ENCODE peak calls at places on chromosomes 7 and 10, in nine cellular contexts. T is GM12891, O is adrenal gland, J is Peyer's patch, Z is A549, E is transverse colon, S is breast epithelium, Y is HepG2, V is gastrocnemius medialis. X is an unnamed sample.

GRCh38 chr10:11246752-11247467 is 229.2 kb downstream of the CELF2 start:
- DNase-seq in T (peak), O (no peak), J (no peak), Z (no peak), E (no peak), S (no peak), Y (no peak), V (no peak), X (no peak)

GRCh38 chr7:38107486-38107893 is 70.6 kb upstream of the STARD3NL start:
- DNase-seq in T (peak), O (peak), J (peak), Z (peak), E (peak), S (no peak), Y (peak), V (peak), X (peak)

GRCh38 chr10:13571541-13571940 is 15.2 kb upstream of the PRPF18 start:
- DNase-seq in T (no peak), O (no peak), J (no peak), Z (no peak), E (no peak), S (no peak), Y (no peak), V (no peak), X (no peak)

GRCh38 chr10:11299125-11299524 is 281.5 kb downstream of the CELF2 start:
- DNase-seq in T (no peak), O (no peak), J (no peak), Z (no peak), E (no peak), S (no peak), Y (no peak), V (no peak), X (no peak)

GRCh38 chr7:99109108-99110051 is 34.5 kb downstream of the SMURF1 start:
- DNase-seq in T (no peak), O (no peak), J (no peak), Z (no peak), E (no peak), S (no peak), Y (peak), V (no peak), X (no peak)

GRCh38 chr10:125162181-125162906 is 2.0 kb upstream of the CTBP2 start:
- DNase-seq in T (no peak), O (no peak), J (no peak), Z (no peak), E (no peak), S (peak), Y (no peak), V (no peak), X (no peak)

GRCh38 chr7:138892808-138893207 is 88.4 kb downstream of the KIAA1549 start:
- DNase-seq in T (no peak), O (no peak), J (no peak), Z (no peak), E (no peak), S (no peak), Y (no peak), V (no peak), X (no peak)

GRCh38 chr7:22576941-22577927 is 77.2 kb upstream of the STEAP1B start:
- DNase-seq in T (no peak), O (peak), J (no peak), Z (no peak), E (no peak), S (no peak), Y (no peak), V (peak), X (no peak)

GRCh38 chr7:41006591-41006990 is 696.3 kb downstream of the INHBA start:
- DNase-seq in T (no peak), O (no peak), J (no peak), Z (no peak), E (no peak), S (no peak), Y (no peak), V (no peak), X (no peak)

GRCh38 chr10:88670497-88670896 is 6.3 kb downstream of the LIPF start:
- DNase-seq in T (no peak), O (no peak), J (no peak), Z (no peak), E (no peak), S (no peak), Y (no peak), V (no peak), X (no peak)

GRCh38 chr10:3067045-3067858 is at the start of gene PFKP:
- DNase-seq in T (peak), O (no peak), J (peak), Z (no peak), E (peak), S (no peak), Y (no peak), V (no peak), X (peak)

GRCh38 chr10:110613996-110614495 is 30.1 kb upstream of the RBM20 start:
- DNase-seq in T (no peak), O (no peak), J (no peak), Z (no peak), E (no peak), S (no peak), Y (no peak), V (no peak), X (no peak)

GRCh38 chr7:2237109-2237602 is 4.4 kb upstream of the MAD1L1 start:
- DNase-seq in T (peak), O (peak), J (peak), Z (no peak), E (peak), S (no peak), Y (no peak), V (peak), X (no peak)

GRCh38 chr10:1204434-1205326 is 148.5 kb downstream of the WDR37 start:
- DNase-seq in T (no peak), O (no peak), J (no peak), Z (no peak), E (no peak), S (no peak), Y (no peak), V (no peak), X (no peak)

GRCh38 chr10:133324198-133324792 is 12.4 kb downstream of the CALY start:
- DNase-seq in T (peak), O (peak), J (peak), Z (peak), E (peak), S (no peak), Y (peak), V (no peak), X (peak)

GRCh38 chr7:78149787-78150186 is 351.2 kb downstream of the PHTF2 start:
- DNase-seq in T (no peak), O (no peak), J (no peak), Z (no peak), E (no peak), S (no peak), Y (no peak), V (no peak), X (no peak)

GRCh38 chr10:74175510-74176379 is 24.7 kb downstream of the ADK start:
- DNase-seq in T (no peak), O (no peak), J (no peak), Z (no peak), E (no peak), S (no peak), Y (no peak), V (no peak), X (no peak)

GRCh38 chr10:113001599-113002448 is 51.8 kb downstream of the TCF7L2 start:
- DNase-seq in T (no peak), O (no peak), J (no peak), Z (no peak), E (no peak), S (no peak), Y (no peak), V (no peak), X (no peak)
- TF ChIP-seq POLR2A in T (no peak), O (no peak), J (no peak), Z (no peak), E (no peak), S (no peak), Y (no peak), V (no peak), X (no peak)

GRCh38 chr7:155344618-155345433 is 47.1 kb downstream of the INSIG1 start:
- DNase-seq in T (peak), O (peak), J (peak), Z (peak), E (peak), S (peak), Y (peak), V (peak), X (peak)
- TF ChIP-seq POLR2A in T (no peak), O (no peak), J (no peak), Z (no peak), E (no peak), S (no peak), Y (no peak), V (no peak), X (peak)

DNA sequence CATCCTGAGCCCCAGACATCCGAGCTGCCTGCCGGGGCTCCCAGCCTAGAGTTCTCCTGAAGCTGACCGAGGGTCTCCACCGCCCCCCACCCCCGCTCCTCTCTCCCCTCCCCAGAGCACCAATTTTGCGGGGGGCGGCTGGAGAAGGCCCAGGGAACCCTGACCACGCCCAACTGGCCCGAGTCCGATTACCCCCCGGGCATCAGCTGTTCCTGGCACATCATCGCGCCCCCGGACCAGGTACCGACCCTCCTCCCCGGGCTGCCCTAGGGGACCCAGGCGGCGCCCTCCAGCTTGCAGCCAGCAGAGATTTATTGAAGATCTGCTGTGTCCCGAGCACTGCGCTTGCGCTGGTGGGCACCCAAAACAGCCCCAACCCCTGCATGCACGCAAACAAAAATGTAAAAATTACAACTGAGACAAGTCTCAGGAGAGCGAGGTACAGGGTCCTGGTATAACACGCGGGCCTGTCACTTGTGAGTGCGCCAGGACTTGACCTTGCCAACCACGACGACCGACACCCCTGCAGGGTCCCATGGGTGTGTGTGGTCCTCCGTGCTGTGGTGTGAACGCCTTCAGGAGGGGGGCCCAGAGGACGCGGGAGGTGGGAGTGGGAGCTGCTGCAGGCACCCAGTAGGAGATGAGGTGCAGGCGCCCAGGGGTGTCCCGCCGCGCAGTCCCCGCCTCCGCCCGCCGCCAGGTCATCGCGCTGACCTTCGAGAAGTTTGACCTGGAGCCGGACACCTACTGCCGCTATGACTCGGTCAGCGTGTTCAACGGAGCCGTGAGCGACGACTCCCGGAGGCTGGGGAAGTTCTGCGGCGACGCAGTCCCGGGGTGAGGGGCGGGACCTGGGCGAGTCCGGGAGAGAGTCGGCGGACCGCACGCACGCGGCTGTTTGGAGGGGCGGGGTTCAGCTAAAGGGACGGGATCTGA is 3.1 kb downstream of the PCOLCE start:
- DNase-seq in T (no peak), O (peak), J (peak), Z (peak), E (peak), S (no peak), Y (no peak), V (no peak), X (no peak)
- TF ChIP-seq POLR2A in T (no peak), O (no peak), J (no peak), Z (peak), E (no peak), S (no peak), Y (no peak), V (no peak), X (no peak)

DNA sequence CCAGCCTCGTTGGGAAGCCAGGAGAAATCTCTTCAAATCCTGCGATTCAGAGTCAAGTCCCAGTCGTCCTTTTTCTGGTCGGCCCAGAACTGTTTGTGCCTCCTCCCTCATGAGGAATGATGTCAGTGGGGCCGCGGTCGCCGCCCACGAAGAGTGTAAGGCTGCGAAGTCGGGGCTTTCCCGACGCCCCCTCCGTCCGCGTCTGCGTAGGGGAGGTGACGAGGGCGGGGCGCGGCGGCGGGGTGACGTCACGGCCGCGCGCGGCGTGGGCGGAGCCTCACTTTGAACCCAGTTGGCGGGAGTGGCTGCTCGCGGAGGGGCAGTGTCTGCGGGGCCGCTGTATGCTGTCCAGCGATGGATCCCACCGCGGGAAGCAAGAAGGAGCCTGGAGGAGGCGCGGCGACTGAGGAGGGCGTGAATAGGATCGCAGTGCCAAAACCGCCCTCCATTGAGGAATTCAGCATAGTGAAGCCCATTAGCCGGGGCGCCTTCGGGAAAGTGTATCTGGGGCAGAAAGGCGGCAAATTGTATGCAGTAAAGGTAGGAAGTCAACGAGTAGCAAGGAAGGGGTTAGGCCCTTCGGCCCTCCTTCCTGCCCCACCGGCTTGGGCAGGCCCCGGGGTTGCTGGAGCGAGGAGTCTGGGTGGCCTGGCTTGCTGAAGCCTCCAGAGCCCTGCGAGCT is at the start of gene MASTL:
- DNase-seq in T (peak), O (peak), J (peak), Z (peak), E (peak), S (peak), Y (peak), V (peak), X (peak)
- TF ChIP-seq POLR2A in T (peak), O (peak), J (peak), Z (peak), E (peak), S (peak), Y (peak), V (peak), X (peak)

DNA sequence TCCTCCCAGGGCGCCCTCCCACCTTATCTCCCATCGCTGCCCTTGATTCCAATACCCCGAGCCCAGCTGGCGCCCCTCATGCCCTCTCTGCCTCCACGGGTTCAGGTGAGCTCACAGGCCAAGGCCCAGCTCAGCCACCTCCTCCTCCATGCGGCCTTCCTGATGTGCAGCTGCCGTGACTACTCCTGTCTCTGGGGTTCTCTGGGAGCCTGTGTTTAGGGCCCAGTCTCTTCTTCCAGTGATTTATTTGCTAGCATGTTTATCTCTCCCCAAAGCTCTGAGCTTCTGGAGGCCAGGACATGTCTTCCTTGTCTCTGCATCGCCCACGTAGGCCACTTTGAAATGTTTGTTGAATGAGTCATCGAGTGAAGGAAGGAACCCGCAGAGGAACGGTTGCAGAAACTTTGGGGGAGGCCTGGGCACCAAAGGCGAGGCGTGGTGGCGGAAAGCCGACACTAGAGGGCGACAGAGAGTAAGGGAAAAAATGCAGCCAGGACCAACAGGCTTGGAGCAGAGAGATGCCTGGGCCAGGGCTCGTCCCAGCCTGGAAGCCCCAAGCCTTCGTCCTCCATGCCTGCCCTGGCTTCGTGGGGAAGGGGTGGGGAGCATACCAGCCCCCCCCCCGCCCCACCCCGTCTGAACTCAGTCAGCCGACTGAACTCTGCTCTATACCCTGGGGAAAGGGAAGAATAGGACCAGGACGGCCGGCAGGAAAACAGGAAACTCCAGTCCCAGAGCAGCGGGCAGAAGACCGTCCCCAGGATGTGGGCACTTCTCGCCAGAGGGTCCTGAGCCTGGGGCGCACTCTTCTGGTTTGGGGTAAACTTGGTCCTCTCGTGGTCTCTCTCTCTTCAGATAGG is 10.9 kb upstream of the HSPB1 start:
- DNase-seq in T (peak), O (peak), J (peak), Z (peak), E (peak), S (peak), Y (peak), V (peak), X (peak)
- TF ChIP-seq POLR2A in T (no peak), O (peak), J (no peak), Z (peak), E (peak), S (no peak), Y (peak), V (peak), X (peak)

GRCh38 chr7:105012503-105013282 is 1.3 kb upstream of the KMT2E start:
- DNase-seq in T (peak), O (peak), J (peak), Z (peak), E (peak), S (peak), Y (peak), V (peak), X (peak)
- TF ChIP-seq POLR2A in T (peak), O (peak), J (no peak), Z (peak), E (no peak), S (peak), Y (peak), V (peak), X (peak)

GRCh38 chr10:80598951-80599350 is 61.2 kb downstream of the SH2D4B start:
- DNase-seq in T (no peak), O (no peak), J (no peak), Z (no peak), E (no peak), S (no peak), Y (no peak), V (no peak), X (no peak)
- TF ChIP-seq POLR2A in T (no peak), O (no peak), J (no peak), Z (no peak), E (no peak), S (no peak), Y (no peak), V (no peak), X (no peak)

DNA sequence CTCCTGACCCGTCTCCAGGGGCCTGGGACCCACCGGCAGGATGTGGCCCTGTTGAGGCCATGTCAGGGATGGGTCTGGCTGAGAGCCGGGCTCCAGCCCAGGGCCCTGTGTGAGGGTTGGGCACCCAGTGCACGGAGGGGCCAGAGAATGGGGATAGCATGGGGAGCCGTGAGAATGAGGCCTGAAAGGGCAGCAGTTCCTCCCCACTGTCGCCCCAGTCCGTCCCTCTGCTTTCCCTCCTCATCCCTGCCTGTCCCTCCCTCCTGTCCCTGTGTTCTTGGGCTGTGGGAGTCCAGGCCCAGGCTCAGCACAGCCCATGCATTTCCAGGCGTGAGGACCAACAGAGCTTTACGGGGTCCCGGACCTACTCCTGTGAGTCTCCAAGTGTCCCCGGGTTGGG is 9.6 kb downstream of the LAT2 start:
- DNase-seq in T (no peak), O (no peak), J (no peak), Z (no peak), E (no peak), S (no peak), Y (no peak), V (no peak), X (no peak)
- TF ChIP-seq POLR2A in T (peak), O (no peak), J (no peak), Z (no peak), E (no peak), S (no peak), Y (no peak), V (no peak), X (no peak)